ENCODE peak calls at places on chromosomes 5 and 9, in four cellular contexts. D is HepG2, J is K562, R is Panc1. F is an unnamed sample.

GRCh38 chr5:95076395-95077165 is 208.3 kb downstream of the MCTP1 start:
- DNase-seq in J (no peak), D (no peak), R (no peak), F (no peak)

GRCh38 chr5:144284036-144284435 is 113.4 kb downstream of the KCTD16 start:
- DNase-seq in J (no peak), D (no peak), R (no peak), F (no peak)

GRCh38 chr5:93596310-93596675 is 13.3 kb downstream of the NR2F1 start:
- DNase-seq in R (no peak), J (no peak), D (no peak), F (no peak)

GRCh38 chr5:173094012-173094661 is 38.0 kb downstream of the CREBRF start:
- DNase-seq in D (peak; percentile 73), J (no peak), R (no peak), F (no peak)

GRCh38 chr5:134878403-134878802 is 4.2 kb downstream of the TXNDC15 start:
- DNase-seq in R (no peak), D (no peak), J (no peak), F (no peak)

GRCh38 chr5:67035098-67035740 is 161.4 kb downstream of the CD180 start:
- DNase-seq in J (no peak), R (no peak), D (no peak), F (no peak)

GRCh38 chr9:133971121-133971951 is 20.8 kb downstream of the VAV2 start:
- DNase-seq in R (no peak), J (no peak), D (no peak), F (no peak)

GRCh38 chr5:123083298-123083697 is 5.7 kb upstream of the PRDM6 start:
- DNase-seq in D (no peak), J (no peak), R (no peak), F (no peak)

GRCh38 chr5:88145205-88145602 is 123.4 kb downstream of the TMEM161B start:
- DNase-seq in J (no peak), D (no peak), R (no peak), F (no peak)

GRCh38 chr9:87140142-87140541 is 192.8 kb upstream of the GAS1 start:
- DNase-seq in J (no peak), R (no peak), D (no peak), F (no peak)

GRCh38 chr5:154241021-154241420 is 50.5 kb downstream of the GALNT10 start:
- DNase-seq in R (no peak), D (no peak), J (no peak), F (no peak)

GRCh38 chr5:55232194-55232984 is 1.0 kb downstream of the CCNO start:
- DNase-seq in D (no peak), R (no peak), J (no peak), F (peak; percentile 29)

GRCh38 chr5:169304175-169304574 is 3.2 kb upstream of the SLIT3 start:
- DNase-seq in R (no peak), J (no peak), D (no peak), F (no peak)

GRCh38 chr9:35844628-35845301 is 15.7 kb downstream of the TMEM8B start:
- DNase-seq in D (no peak), R (no peak), J (no peak), F (peak; percentile 26)
- TF ChIP-seq TCF7L2 in D (no peak), R (no peak), J (no peak), F (no peak)

GRCh38 chr5:149211566-149211965 is 60.1 kb upstream of the AFAP1L1 start:
- DNase-seq in R (no peak), D (no peak), J (no peak), F (no peak)
- TF ChIP-seq TCF7L2 in R (no peak), D (no peak), J (no peak), F (no peak)

GRCh38 chr9:136088939-136089696 is 6.0 kb downstream of the NACC2 start:
- DNase-seq in R (no peak), D (no peak), J (peak; percentile 17), F (no peak)
- TF ChIP-seq TCF7L2 in R (no peak), D (no peak), J (no peak), F (no peak)

GRCh38 chr9:134987906-134988700 is 70.4 kb upstream of the FCN1 start:
- DNase-seq in J (no peak), R (no peak), D (no peak), F (no peak)
- TF ChIP-seq TCF7L2 in J (no peak), R (no peak), D (no peak), F (no peak)

DNA sequence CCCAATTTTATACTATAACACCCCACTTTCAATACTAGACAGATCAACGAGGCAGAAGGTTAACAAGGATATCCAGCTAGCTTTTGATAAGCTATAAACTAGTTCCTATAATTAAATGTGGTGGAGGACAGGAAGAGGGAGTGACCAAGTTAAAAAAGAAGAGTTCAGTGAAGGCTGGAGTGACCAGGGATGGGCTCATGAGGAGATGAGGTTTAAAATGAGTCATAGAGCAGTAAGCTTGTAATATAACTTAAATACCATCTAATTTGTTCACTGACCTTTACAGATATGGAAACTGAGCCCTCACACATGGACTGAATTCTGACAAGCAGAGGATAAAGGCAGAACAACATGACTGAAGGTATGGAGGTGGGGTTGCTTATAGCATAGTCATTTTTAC is 284.5 kb downstream of the SPATA31D1 start:
- DNase-seq in D (no peak), R (no peak), J (no peak), F (no peak)
- TF ChIP-seq TCF7L2 in D (no peak), R (no peak), J (no peak), F (no peak)

DNA sequence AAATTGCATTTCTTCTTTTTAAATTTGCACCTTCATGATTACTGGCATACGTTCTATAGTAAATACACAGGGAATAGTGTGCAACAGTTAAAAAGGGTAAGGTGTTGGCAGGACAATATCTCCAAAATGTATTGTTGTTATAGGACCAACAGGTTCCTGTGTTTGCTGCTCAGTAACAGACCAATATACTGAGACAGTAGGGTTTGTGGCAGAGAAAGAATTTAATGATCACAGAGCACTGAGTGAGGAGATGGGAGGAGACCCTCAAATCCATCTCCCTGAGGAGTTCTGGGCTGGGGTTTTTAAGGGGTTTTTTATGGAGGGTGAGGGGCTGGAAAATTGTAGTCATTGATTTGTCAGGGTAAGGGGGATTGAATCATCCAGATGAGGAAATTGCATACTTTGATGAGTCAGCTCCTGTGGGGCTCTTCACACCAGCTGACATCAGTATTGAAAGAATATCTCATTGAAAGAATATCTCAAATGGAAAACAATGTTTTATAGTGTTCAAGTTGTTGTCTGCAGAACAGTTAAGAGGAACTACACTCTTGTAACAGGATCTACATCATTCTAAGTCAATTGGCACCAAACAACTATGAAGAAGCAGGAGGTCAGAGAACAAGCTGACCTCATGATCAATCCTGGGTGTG is 94.4 kb downstream of the C5orf15 start:
- DNase-seq in R (no peak), D (no peak), J (no peak), F (no peak)
- TF ChIP-seq TCF7L2 in R (no peak), D (no peak), J (no peak), F (no peak)

GRCh38 chr5:139167052-139167451 is 31.1 kb downstream of the SIL1 start:
- DNase-seq in J (no peak), D (no peak), R (no peak), F (no peak)
- TF ChIP-seq TCF7L2 in J (no peak), D (no peak), R (no peak), F (no peak)

DNA sequence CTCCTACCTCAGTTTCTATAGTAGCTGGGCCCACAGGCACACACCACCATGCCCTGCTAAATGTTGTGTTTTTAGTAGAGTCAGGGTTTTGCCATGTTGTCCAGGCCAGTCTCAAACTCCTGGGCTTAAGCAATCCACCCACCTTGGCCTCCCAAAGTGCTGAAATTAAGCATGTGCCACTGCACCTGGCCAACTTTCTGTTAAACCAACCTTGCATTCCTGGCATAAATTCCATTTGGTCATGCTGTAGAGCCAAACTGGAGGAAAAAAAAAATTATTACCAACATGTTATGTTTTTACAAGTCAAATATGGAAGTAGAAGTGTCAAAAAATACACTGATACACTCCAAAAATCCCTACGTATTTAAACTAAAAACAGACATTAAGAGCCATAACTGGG is 54.1 kb downstream of the ERMP1 start:
- DNase-seq in D (no peak), J (no peak), R (no peak), F (no peak)
- TF ChIP-seq TCF7L2 in D (no peak), J (no peak), R (no peak), F (no peak)

GRCh38 chr5:91016954-91017690 is 366.0 kb downstream of the ARRDC3 start:
- DNase-seq in R (no peak), D (no peak), J (no peak), F (no peak)
- TF ChIP-seq TCF7L2 in R (no peak), D (no peak), J (no peak), F (no peak)

GRCh38 chr9:6677803-6678202 is 32.3 kb upstream of the GLDC start:
- DNase-seq in R (no peak), D (no peak), J (no peak), F (no peak)

GRCh38 chr9:6676254-6676928 is 30.9 kb upstream of the GLDC start:
- DNase-seq in R (no peak), J (no peak), D (no peak), F (no peak)

GRCh38 chr9:6673326-6674025 is 27.9 kb upstream of the GLDC start:
- DNase-seq in D (peak; percentile 43), J (no peak), R (no peak), F (no peak)

GRCh38 chr9:6672118-6672517 is 26.6 kb upstream of the GLDC start:
- DNase-seq in D (no peak), J (no peak), R (no peak), F (no peak)

DNA sequence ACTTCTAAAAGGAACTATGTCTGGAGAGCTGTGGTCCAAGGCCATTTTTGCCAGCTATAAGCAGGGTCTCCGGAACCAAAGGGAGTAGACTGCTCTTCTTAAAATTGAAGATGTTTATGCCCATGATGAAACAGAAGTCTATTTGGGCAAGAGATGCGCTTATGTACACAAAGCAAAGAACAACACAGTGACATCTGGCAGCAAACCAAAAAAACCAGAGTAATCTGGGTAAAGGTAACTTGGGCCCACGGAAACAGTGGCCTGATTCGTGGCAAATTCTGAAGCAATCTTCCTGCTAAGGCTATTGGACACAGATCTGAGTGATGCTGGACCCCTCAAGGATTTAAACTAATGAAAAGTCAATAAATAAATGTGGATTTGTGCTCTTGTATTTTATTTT is 29.7 kb upstream of the GLDC start:
- DNase-seq in D (no peak), R (no peak), J (no peak), F (no peak)
- TF ChIP-seq TCF7L2 in D (no peak), R (no peak), J (no peak), F (no peak)